ENCODE peak calls at places on chromosome 11, in nine cellular contexts. A, D, P, U, Q, R, G, V and C are unnamed samples.

GRCh38 chr11:120244476-120244875 is 4.5 kb downstream of the POU2F3 start:
- DNase-seq in A (no peak), D (no peak), P (no peak), U (no peak), Q (no peak), R (no peak), G (no peak), V (no peak), C (peak; percentile 9)

GRCh38 chr11:6387811-6388599 is 2.3 kb upstream of the SMPD1 start:
- DNase-seq in A (no peak), D (no peak), P (no peak), U (no peak), Q (no peak), R (no peak), G (no peak), V (no peak), C (no peak)

GRCh38 chr11:134037093-134037908 is 31.6 kb upstream of the JAM3 start:
- DNase-seq in A (peak; percentile 91), D (no peak), P (peak; percentile 54), U (peak; percentile 41), Q (peak; percentile 83), R (peak; percentile 38), G (no peak), V (no peak), C (no peak)

GRCh38 chr11:128501576-128502549 is 85.5 kb downstream of the ETS1 start:
- DNase-seq in A (peak; percentile 63), D (no peak), P (peak; percentile 56), U (no peak), Q (no peak), R (no peak), G (no peak), V (no peak), C (peak; percentile 66)

GRCh38 chr11:85827768-85828639 is 17.1 kb upstream of the SYTL2 start:
- DNase-seq in A (no peak), D (peak; percentile 77), P (peak; percentile 89), U (no peak), Q (no peak), R (peak; percentile 62), G (no peak), V (no peak), C (peak; percentile 67)

GRCh38 chr11:93807980-93808379 is 23.9 kb downstream of the MED17 start:
- DNase-seq in A (no peak), D (no peak), P (no peak), U (no peak), Q (no peak), R (no peak), G (no peak), V (no peak), C (no peak)

GRCh38 chr11:126188332-126189108 is 22.9 kb downstream of the RPUSD4 start:
- DNase-seq in A (no peak), D (no peak), P (no peak), U (no peak), Q (no peak), R (no peak), G (peak; percentile 88), V (no peak), C (no peak)

GRCh38 chr11:8247312-8247711 is 16.4 kb downstream of the LMO1 start:
- DNase-seq in A (peak; percentile 43), D (no peak), P (no peak), U (no peak), Q (no peak), R (no peak), G (peak; percentile 25), V (no peak), C (no peak)

GRCh38 chr11:27213232-27213660 is 149.8 kb downstream of the CCDC34 start:
- DNase-seq in A (no peak), D (no peak), P (peak; percentile 78), U (no peak), Q (no peak), R (peak; percentile 74), G (no peak), V (peak; percentile 81), C (peak; percentile 68)

GRCh38 chr11:115198301-115198700 is 305.9 kb downstream of the CADM1 start:
- DNase-seq in A (no peak), D (no peak), P (no peak), U (no peak), Q (no peak), R (no peak), G (no peak), V (no peak), C (no peak)

GRCh38 chr11:108754901-108755625 is 90.2 kb downstream of the DDX10 start:
- DNase-seq in A (no peak), D (no peak), P (no peak), U (no peak), Q (no peak), R (no peak), G (no peak), V (no peak), C (peak; percentile 83)

GRCh38 chr11:70005107-70005818 is 72.9 kb upstream of the ANO1 start:
- DNase-seq in A (no peak), D (no peak), P (peak; percentile 74), U (no peak), Q (no peak), R (peak; percentile 48), G (no peak), V (peak; percentile 51), C (no peak)